ENCODE peak calls at places on chromosomes 13 and 19, in seven cellular contexts. O is keratinocyte, B is mammary epithelial cell, G is tibial artery, H is lower lobe of right lung, S is GM23338, X is pancreas. Q is an unnamed sample. For H3K4me1, the result is how much of the 10 kb centered on the place peaks cover.

GRCh38 chr19:10501971-10502523 is 1.1 kb downstream of the KEAP1 start:
- DNase-seq in O (no peak), B (no peak), G (peak), H (peak), S (peak), X (peak), Q (peak)

GRCh38 chr13:41809962-41810361 is 150.9 kb downstream of the VWA8 start:
- DNase-seq in O (no peak), B (no peak), G (no peak), H (no peak), S (no peak), X (no peak), Q (no peak)

GRCh38 chr19:33193864-33194362 is at the start of gene LRP3:
- DNase-seq in O (no peak), B (no peak), G (no peak), H (peak), S (peak), X (peak), Q (peak)

GRCh38 chr19:48874309-48875135 is 2.3 kb downstream of the PPP1R15A start:
- DNase-seq in O (peak), B (peak), G (no peak), H (no peak), S (no peak), X (peak), Q (no peak)

GRCh38 chr13:36067619-36068456 is 63.3 kb downstream of the DCLK1 start:
- DNase-seq in O (no peak), B (no peak), G (no peak), H (no peak), S (peak), X (no peak), Q (no peak)

GRCh38 chr13:80342541-80343371 is 1.8 kb upstream of the SPRY2 start:
- DNase-seq in O (no peak), B (peak), G (peak), H (peak), S (peak), X (peak), Q (peak)

GRCh38 chr13:97875218-97875617 is 78.3 kb upstream of the IPO5 start:
- DNase-seq in O (no peak), B (no peak), G (no peak), H (no peak), S (peak), X (no peak), Q (no peak)

GRCh38 chr13:91058066-91058465 is 289.4 kb upstream of the MIR17HG start:
- DNase-seq in O (no peak), B (peak), G (no peak), H (no peak), S (peak), X (no peak), Q (no peak)

GRCh38 chr19:6020972-6021805 is 43.2 kb upstream of the RANBP3 start:
- DNase-seq in O (no peak), B (no peak), G (no peak), H (peak), S (no peak), X (no peak), Q (no peak)

GRCh38 chr13:99572131-99572530 is 70.9 kb downstream of the TM9SF2 start:
- DNase-seq in O (no peak), B (no peak), G (no peak), H (no peak), S (no peak), X (no peak), Q (no peak)

GRCh38 chr13:23889598-23890224 is 511 bp upstream of the MIPEP start:
- DNase-seq in O (no peak), B (no peak), G (no peak), H (no peak), S (peak), X (no peak), Q (no peak)

GRCh38 chr13:26186995-26187394 is 35.1 kb downstream of the RNF6 start:
- DNase-seq in O (no peak), B (no peak), G (peak), H (no peak), S (peak), X (no peak), Q (no peak)

GRCh38 chr13:111202745-111203144 is 87.6 kb downstream of the ARHGEF7 start:
- DNase-seq in O (no peak), B (no peak), G (no peak), H (no peak), S (peak), X (no peak), Q (no peak)

DNA sequence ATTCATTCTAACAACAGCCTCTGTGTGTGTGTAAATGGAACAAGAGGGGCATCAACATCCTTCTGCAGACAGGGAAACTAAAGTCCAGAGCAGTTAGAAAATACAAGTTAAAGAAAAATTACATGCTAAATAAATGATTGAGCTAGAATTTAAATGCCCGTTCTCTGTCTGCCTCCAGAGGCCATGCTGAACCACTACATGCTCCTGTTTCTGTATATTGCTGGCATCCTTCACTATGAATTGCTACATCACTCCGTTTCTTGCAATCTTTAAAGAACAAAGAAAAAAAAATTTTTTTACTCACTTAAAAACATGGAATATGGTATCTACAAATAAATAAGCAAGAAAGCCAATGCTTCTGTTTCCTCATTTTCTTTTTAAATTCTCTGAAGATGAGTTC is 47.9 kb downstream of the DCT start:
- DNase-seq in O (no peak), B (no peak), G (no peak), H (no peak), S (no peak), X (no peak), Q (no peak)
- TF ChIP-seq CTCF in O (no peak), B (no peak), G (no peak), H (no peak), S (no peak), X (no peak), Q (no peak)

GRCh38 chr19:3964256-3965194 is 6.4 kb downstream of the DAPK3 start:
- DNase-seq in O (no peak), B (no peak), G (no peak), H (no peak), S (no peak), X (peak), Q (no peak)

GRCh38 chr19:3963458-3964255 is 7.2 kb downstream of the DAPK3 start:
- DNase-seq in O (no peak), B (no peak), G (no peak), H (no peak), S (no peak), X (no peak), Q (no peak)

GRCh38 chr19:3969435-3970312 is 1.2 kb downstream of the DAPK3 start:
- DNase-seq in O (peak), B (peak), G (peak), H (no peak), S (peak), X (peak), Q (peak)

GRCh38 chr19:3968556-3969434 is 2.1 kb downstream of the DAPK3 start:
- DNase-seq in O (peak), B (peak), G (peak), H (peak), S (peak), X (peak), Q (peak)

GRCh38 chr19:3966051-3967017 is 4.6 kb downstream of the DAPK3 start:
- DNase-seq in O (no peak), B (no peak), G (no peak), H (no peak), S (no peak), X (peak), Q (no peak)
- H3K27ac ChIP-seq in O (no peak), B (no peak), G (peak), H (peak), S (peak), X (peak), Q (peak)

GRCh38 chr19:1255186-1256161 is 7.1 kb downstream of the MIDN start:
- DNase-seq in O (no peak), B (no peak), G (no peak), H (no peak), S (no peak), X (no peak), Q (no peak)
- H3K4me1 ChIP-seq in O (under half), B (under half), G (half or more), H (half or more), S (under half), X (under half), Q (half or more)

GRCh38 chr19:41161903-41162302 is 31.1 kb upstream of the CYP2S1 start:
- DNase-seq in O (no peak), B (no peak), G (no peak), H (no peak), S (peak), X (no peak), Q (no peak)

GRCh38 chr19:41154060-41154459 is 39.0 kb upstream of the CYP2S1 start:
- DNase-seq in O (no peak), B (no peak), G (no peak), H (no peak), S (no peak), X (no peak), Q (no peak)

GRCh38 chr19:41159861-41160260 is 33.2 kb upstream of the CYP2S1 start:
- DNase-seq in O (no peak), B (no peak), G (no peak), H (no peak), S (no peak), X (no peak), Q (no peak)

GRCh38 chr19:41156207-41156606 is 36.8 kb upstream of the CYP2S1 start:
- DNase-seq in O (no peak), B (no peak), G (no peak), H (no peak), S (no peak), X (no peak), Q (no peak)
- TF ChIP-seq CTCF in O (peak), B (peak), G (no peak), H (no peak), S (no peak), X (no peak), Q (no peak)

DNA sequence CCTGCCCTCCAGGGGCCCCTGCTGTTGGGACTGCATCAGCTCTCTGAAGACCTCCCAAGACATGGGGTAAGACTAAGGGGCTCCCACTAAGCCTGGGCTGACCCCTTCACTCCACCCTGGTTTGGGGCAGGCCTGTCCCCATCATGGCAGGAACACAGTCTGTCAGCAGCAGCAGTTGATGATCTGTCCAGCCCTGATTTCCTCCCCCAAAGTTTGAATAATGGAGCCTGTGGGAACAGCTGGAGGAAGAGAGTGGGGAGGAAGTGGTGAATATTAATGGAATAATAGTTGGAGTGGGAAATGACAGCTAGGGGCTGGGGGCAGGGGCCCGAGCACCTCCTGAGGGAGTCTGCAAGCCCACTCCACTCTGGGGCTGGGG is 1.3 kb upstream of the B3GNT8 start:
- DNase-seq in O (no peak), B (no peak), G (no peak), H (no peak), S (no peak), X (no peak), Q (no peak)
- H3K27ac ChIP-seq in O (no peak), B (peak), G (peak), H (peak), S (no peak), X (peak), Q (peak)

GRCh38 chr19:2323707-2324106 is 4.7 kb downstream of the LSM7 start:
- DNase-seq in O (no peak), B (no peak), G (no peak), H (no peak), S (no peak), X (no peak), Q (no peak)
- H3K4me1 ChIP-seq in O (under half), B (under half), G (under half), H (under half), S (under half), X (under half), Q (under half)

GRCh38 chr19:12782424-12783225 is 7.3 kb upstream of the HOOK2 start:
- DNase-seq in O (no peak), B (peak), G (peak), H (peak), S (peak), X (peak), Q (peak)
- TF ChIP-seq CTCF in O (no peak), B (peak), G (peak), H (peak), S (peak), X (no peak), Q (no peak)

GRCh38 chr19:7381073-7381390 is 32.3 kb downstream of the ARHGEF18 start:
- DNase-seq in O (no peak), B (no peak), G (no peak), H (no peak), S (no peak), X (no peak), Q (no peak)

GRCh38 chr19:7376151-7376852 is 27.6 kb downstream of the ARHGEF18 start:
- DNase-seq in O (peak), B (peak), G (no peak), H (no peak), S (peak), X (no peak), Q (no peak)

GRCh38 chr19:7373862-7374261 is 25.1 kb downstream of the ARHGEF18 start:
- DNase-seq in O (no peak), B (no peak), G (no peak), H (peak), S (no peak), X (no peak), Q (no peak)

GRCh38 chr19:7372810-7373209 is 24.1 kb downstream of the ARHGEF18 start:
- DNase-seq in O (no peak), B (no peak), G (no peak), H (peak), S (no peak), X (no peak), Q (no peak)

DNA sequence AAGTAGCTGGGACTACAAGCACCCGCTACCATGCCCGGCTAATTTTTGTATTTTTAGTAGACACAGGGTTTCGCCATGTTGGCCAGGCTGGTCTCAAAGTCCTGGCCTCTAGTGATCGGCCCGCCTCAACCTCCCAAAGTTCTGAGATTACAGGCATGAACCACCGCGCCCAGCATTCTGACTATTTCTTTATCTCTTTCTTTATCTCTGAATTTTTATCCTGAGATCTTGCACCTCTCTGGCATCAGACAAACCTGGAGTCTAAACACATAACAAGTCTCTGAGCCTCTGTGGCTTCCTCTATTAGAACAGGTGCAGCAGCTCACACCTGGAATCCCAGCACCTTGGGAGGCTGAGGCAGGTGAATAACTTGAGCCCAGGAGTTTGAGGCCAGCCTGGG is 28.5 kb downstream of the ARHGEF18 start:
- DNase-seq in O (no peak), B (no peak), G (no peak), H (no peak), S (no peak), X (no peak), Q (no peak)
- H3K27ac ChIP-seq in O (no peak), B (no peak), G (no peak), H (no peak), S (no peak), X (no peak), Q (no peak)

DNA sequence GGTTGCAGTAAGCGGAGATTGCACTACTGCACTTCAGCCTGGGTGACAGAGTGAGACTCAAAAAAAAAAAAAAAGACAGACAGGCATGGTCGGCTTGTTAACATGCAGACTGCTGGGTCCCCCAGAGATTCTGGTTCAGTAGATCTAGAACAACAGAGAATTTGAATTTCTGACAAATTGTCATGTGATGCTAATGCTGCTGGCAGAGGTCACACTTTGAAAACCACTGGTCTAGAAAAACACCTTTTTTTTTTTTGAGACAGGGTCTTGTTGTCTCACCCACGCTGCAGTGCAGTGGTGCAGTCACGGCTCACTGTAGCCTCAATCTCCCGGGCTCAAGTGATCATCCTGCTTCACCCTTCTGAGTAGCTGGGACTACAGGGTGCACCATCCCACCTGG is 7.7 kb upstream of the LRFN3 start:
- DNase-seq in O (no peak), B (no peak), G (no peak), H (no peak), S (no peak), X (no peak), Q (no peak)
- H3K4me1 ChIP-seq in O (under half), B (under half), G (under half), H (under half), S (under half), X (under half), Q (under half)